ENCODE peak calls at places on chromosomes 3 and 15, in seven cellular contexts. Y is sigmoid colon; F is spleen; U is CD4-positive, alpha-beta T cell; Z is K562; W is GM06990; G is Calu3. D is an unnamed sample.

GRCh38 chr3:34277110-34277509 is 478.7 kb downstream of the PDCD6IP start:
- DNase-seq in Y (no peak), F (no peak), U (no peak), Z (no peak), W (no peak), G (no peak), D (no peak)

GRCh38 chr15:40357723-40358491 is at the start of gene DISP2:
- DNase-seq in Y (peak; percentile 92), F (peak; percentile 97), U (peak; percentile 86), Z (peak; percentile 89), W (peak; percentile 86), G (peak; percentile 86), D (peak; percentile 71)

GRCh38 chr3:188589056-188589455 is 435.1 kb downstream of the LPP start:
- DNase-seq in Y (no peak), F (no peak), U (no peak), Z (no peak), W (no peak), G (no peak), D (no peak)

GRCh38 chr15:69996321-69996720 is 101.4 kb downstream of the TLE3 start:
- DNase-seq in Y (no peak), F (peak; percentile 59), U (no peak), Z (no peak), W (no peak), G (no peak), D (no peak)

GRCh38 chr3:160676547-160677303 is at the start of gene ARL14:
- DNase-seq in Y (no peak), F (no peak), U (no peak), Z (no peak), W (no peak), G (peak; percentile 87), D (peak; percentile 91)

GRCh38 chr3:157566596-157566995 is 63.4 kb upstream of the VEPH1 start:
- DNase-seq in Y (no peak), F (no peak), U (no peak), Z (no peak), W (no peak), G (no peak), D (no peak)

GRCh38 chr3:53581671-53582070 is 87.3 kb downstream of the CACNA1D start:
- DNase-seq in Y (no peak), F (no peak), U (no peak), Z (no peak), W (no peak), G (no peak), D (no peak)

GRCh38 chr15:92471263-92471662 is 77.6 kb downstream of the ST8SIA2 start:
- DNase-seq in Y (no peak), F (no peak), U (no peak), Z (no peak), W (no peak), G (no peak), D (no peak)

GRCh38 chr15:70154440-70155347 is 57.0 kb upstream of the TLE3 start:
- DNase-seq in Y (peak; percentile 80), F (peak; percentile 79), U (no peak), Z (no peak), W (no peak), G (no peak), D (no peak)

GRCh38 chr3:118991775-118992174 is 42.9 kb downstream of the IGSF11 start:
- DNase-seq in Y (no peak), F (no peak), U (no peak), Z (no peak), W (no peak), G (no peak), D (no peak)

GRCh38 chr3:187742351-187743171 is 2.7 kb downstream of the BCL6 start:
- DNase-seq in Y (no peak), F (no peak), U (no peak), Z (peak; percentile 32), W (no peak), G (no peak), D (peak; percentile 59)

GRCh38 chr3:181687190-181687589 is 24.5 kb upstream of the SOX2 start:
- DNase-seq in Y (no peak), F (no peak), U (no peak), Z (no peak), W (no peak), G (no peak), D (no peak)

GRCh38 chr3:181689546-181689945 is 22.2 kb upstream of the SOX2 start:
- DNase-seq in Y (no peak), F (no peak), U (no peak), Z (no peak), W (no peak), G (no peak), D (no peak)

GRCh38 chr3:181687738-181688137 is 24.0 kb upstream of the SOX2 start:
- DNase-seq in Y (no peak), F (no peak), U (no peak), Z (no peak), W (no peak), G (no peak), D (no peak)

DNA sequence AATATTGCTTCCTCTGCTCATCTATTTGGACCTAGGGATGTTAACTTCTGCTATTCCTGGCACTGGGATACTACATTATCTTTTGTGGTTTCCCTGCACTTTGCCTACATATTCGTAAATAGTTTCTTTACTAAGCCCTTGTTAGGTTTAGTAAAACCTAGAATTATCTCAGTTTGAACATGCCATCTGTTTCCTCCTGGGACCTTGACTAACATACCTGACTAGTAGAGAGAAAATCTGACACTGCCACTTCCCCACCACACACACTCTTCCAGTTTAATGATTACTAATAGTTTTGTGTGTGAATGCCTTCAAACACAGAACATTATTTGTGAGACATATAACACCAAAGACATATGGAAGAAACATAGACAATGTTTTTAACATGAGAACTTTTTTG is 28.2 kb upstream of the SOX2 start:
- DNase-seq in Y (no peak), F (no peak), U (no peak), Z (no peak), W (no peak), G (no peak), D (no peak)
- TF ChIP-seq CTCF in Y (no peak), F (no peak), U (no peak), Z (no peak), W (no peak), G (no peak), D (no peak)

DNA sequence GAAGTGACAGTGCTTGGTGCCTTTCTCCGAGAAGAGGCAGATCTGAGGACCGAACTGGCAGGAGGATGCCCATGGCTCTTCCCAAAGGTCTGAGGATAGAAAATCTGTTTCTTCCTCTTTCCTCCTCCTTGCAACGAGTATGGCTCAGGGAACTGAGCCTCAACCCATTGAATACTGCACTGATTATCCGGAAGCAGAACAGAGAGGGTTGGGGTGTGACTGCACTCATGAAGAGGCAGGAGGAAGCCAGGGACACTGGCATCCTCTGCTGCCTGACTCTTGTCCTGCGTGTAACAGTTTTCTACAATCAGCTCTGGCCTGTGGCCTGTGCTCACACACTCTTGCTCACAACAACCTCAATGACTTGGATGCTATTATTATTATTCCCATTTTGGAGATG is 38.9 kb downstream of the KIF9 start:
- DNase-seq in Y (no peak), F (no peak), U (no peak), Z (no peak), W (no peak), G (no peak), D (no peak)
- TF ChIP-seq CTCF in Y (no peak), F (no peak), U (no peak), Z (no peak), W (no peak), G (no peak), D (no peak)

DNA sequence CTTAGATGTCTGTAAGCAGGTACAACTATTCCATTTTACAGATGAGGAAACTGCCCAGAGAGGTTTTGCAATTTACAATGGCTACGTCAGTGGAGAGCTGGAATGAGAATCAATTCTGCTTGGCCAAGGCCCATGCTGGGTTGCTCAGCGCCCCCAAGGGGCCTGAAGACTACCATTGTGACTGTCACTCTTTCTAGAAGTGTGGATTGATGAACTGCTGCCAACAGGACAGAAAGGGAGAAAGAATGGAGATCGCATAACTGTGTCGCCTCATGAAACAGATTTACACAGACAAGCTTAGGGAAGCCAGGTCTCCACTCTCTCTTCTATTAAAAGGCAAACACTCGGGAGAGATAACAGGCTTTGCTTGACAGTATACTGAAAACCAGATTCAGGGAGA is 160.0 kb downstream of the STT3B start:
- DNase-seq in Y (no peak), F (no peak), U (no peak), Z (peak; percentile 29), W (no peak), G (no peak), D (no peak)
- TF ChIP-seq CTCF in Y (no peak), F (no peak), U (no peak), Z (peak; percentile 51), W (peak; percentile 45), G (no peak), D (no peak)

DNA sequence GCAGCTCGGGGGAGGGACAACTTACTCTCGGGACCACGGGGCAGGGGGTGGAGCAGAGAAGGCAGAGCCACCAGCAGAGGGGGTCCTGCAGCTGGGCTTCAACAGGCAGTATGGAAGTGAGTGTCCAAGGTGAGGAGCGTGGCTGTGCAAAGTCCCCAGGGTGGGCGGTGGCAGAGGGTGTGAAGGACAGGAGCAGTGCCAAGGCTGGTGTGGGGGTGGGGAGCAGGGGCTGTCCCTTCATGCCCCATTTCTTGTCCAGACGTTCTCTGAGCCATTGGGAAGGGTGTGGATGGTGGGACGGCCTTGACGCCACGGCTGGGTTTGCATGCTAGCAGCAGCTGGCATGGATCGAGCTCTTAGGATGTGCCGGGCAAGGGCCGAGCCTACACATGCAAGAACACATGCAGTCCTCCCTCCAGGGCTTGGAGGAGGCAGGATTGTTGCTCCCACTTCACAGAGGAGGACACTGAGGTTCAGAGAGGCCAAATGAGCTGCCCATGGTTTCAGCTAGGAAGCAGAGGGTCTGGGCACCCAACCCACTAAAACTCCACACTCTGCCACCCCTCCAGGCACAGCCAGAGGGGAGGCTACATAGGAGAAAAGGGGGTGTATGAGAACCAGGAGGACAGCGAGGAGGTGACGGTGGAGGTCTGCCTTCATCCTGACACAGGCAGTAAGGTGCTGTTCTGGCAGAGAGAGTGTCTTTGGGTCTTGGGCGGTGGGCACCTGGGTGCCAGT is 93.6 kb downstream of the TBC1D2B start:
- DNase-seq in Y (peak; percentile 62), F (peak; percentile 73), U (no peak), Z (no peak), W (no peak), G (peak; percentile 30), D (no peak)
- TF ChIP-seq CTCF in Y (no peak), F (no peak), U (no peak), Z (no peak), W (no peak), G (no peak), D (no peak)

D was measured in MCF 10A.